ENCODE peak calls at places on chromosome 19, in six cellular contexts. Z, E, X, K, G and D are unnamed samples.

GRCh38 chr19:38924383-38924782 is 6.2 kb downstream of the SARS2 start:
- DNase-seq in E (no peak), K (no peak), Z (no peak), G (no peak), X (no peak), D (no peak)

GRCh38 chr19:41195675-41196497 is 2.9 kb downstream of the CYP2S1 start:
- DNase-seq in G (no peak), Z (peak), X (no peak), K (no peak), E (no peak), D (no peak)

GRCh38 chr19:17860331-17860992 is 752 bp downstream of the RPL18A start:
- DNase-seq in K (no peak), E (no peak), X (no peak), Z (no peak), G (no peak), D (no peak)

GRCh38 chr19:30330266-30330665 is 41.9 kb upstream of the ZNF536 start:
- DNase-seq in K (no peak), G (no peak), E (no peak), X (no peak), Z (no peak), D (no peak)

GRCh38 chr19:12913871-12914690 is 5.0 kb downstream of the SYCE2 start:
- DNase-seq in K (no peak), E (no peak), Z (no peak), X (peak), G (no peak), D (no peak)

GRCh38 chr19:13190781-13191540 is 40.8 kb downstream of the IER2 start:
- DNase-seq in G (no peak), X (no peak), K (peak), E (no peak), Z (no peak), D (peak)

GRCh38 chr19:12974301-12975220 is 5.2 kb downstream of the DAND5 start:
- DNase-seq in E (no peak), Z (no peak), X (no peak), G (no peak), K (no peak), D (no peak)

GRCh38 chr19:49421039-49421877 is 2.0 kb downstream of the PTH2 start:
- DNase-seq in E (peak), X (peak), K (no peak), G (no peak), Z (no peak), D (peak)

GRCh38 chr19:623175-623916 is 10.0 kb downstream of the POLRMT start:
- DNase-seq in X (no peak), E (no peak), G (no peak), K (no peak), Z (no peak), D (no peak)

GRCh38 chr19:56174550-56174949 is 1.3 kb upstream of the GALP start:
- DNase-seq in G (no peak), Z (no peak), K (no peak), E (no peak), X (no peak), D (no peak)

GRCh38 chr19:46606019-46606418 is 4.9 kb downstream of the CALM3 start:
- DNase-seq in E (peak), G (no peak), Z (no peak), K (no peak), X (no peak), D (no peak)

GRCh38 chr19:51531349-51532315 is at the start of gene SIGLEC6:
- DNase-seq in E (peak), G (no peak), K (peak), Z (no peak), X (no peak), D (no peak)

GRCh38 chr19:51727349-51727880 is 3.6 kb upstream of the HAS1 start:
- DNase-seq in X (peak), G (no peak), K (no peak), E (no peak), Z (peak), D (no peak)

GRCh38 chr19:36497001-36497400 is 7.6 kb upstream of the ZNF566 start:
- DNase-seq in Z (no peak), E (no peak), K (no peak), X (no peak), G (no peak), D (no peak)

GRCh38 chr19:51020988-51021651 is 1.6 kb upstream of the KLK10 start:
- DNase-seq in Z (peak), G (no peak), E (no peak), K (no peak), X (peak), D (no peak)